ENCODE peak calls at places on chromosomes 7 and 10, in nine cellular contexts. One of them, this sample, is unnamed.

GRCh38 chr10:15348579-15348978 is 22.5 kb downstream of the FAM171A1 start:
- DNase-seq in AG10803: peak
- DNase-seq in astrocyte of the spinal cord: no peak
- DNase-seq in ovary: peak
- DNase-seq in dorsolateral prefrontal cortex: no peak
- DNase-seq in HFFc6: no peak
- DNase-seq in BE2C: no peak
- DNase-seq in H9: no peak
- DNase-seq in endothelial cell: no peak
- DNase-seq in this sample: no peak

GRCh38 chr10:88999629-89000028 is 9.0 kb downstream of the FAS start:
- DNase-seq in AG10803: peak
- DNase-seq in astrocyte of the spinal cord: no peak
- DNase-seq in ovary: no peak
- DNase-seq in dorsolateral prefrontal cortex: no peak
- DNase-seq in HFFc6: no peak
- DNase-seq in BE2C: no peak
- DNase-seq in H9: no peak
- DNase-seq in endothelial cell: no peak
- DNase-seq in this sample: no peak

GRCh38 chr7:6516387-6516983 is 34.8 kb downstream of the GRID2IP start:
- DNase-seq in AG10803: peak
- DNase-seq in astrocyte of the spinal cord: peak
- DNase-seq in ovary: peak
- DNase-seq in dorsolateral prefrontal cortex: peak
- DNase-seq in HFFc6: peak
- DNase-seq in BE2C: peak
- DNase-seq in H9: peak
- DNase-seq in endothelial cell: peak
- DNase-seq in this sample: peak

GRCh38 chr10:44628921-44629320 is 244.0 kb upstream of the CXCL12 start:
- DNase-seq in AG10803: peak
- DNase-seq in astrocyte of the spinal cord: peak
- DNase-seq in ovary: no peak
- DNase-seq in dorsolateral prefrontal cortex: no peak
- DNase-seq in HFFc6: peak
- DNase-seq in BE2C: no peak
- DNase-seq in H9: no peak
- DNase-seq in endothelial cell: no peak
- DNase-seq in this sample: no peak

GRCh38 chr7:139899328-139900020 is 70.4 kb downstream of the TBXAS1 start:
- DNase-seq in AG10803: no peak
- DNase-seq in astrocyte of the spinal cord: no peak
- DNase-seq in ovary: no peak
- DNase-seq in dorsolateral prefrontal cortex: no peak
- DNase-seq in HFFc6: no peak
- DNase-seq in BE2C: no peak
- DNase-seq in H9: no peak
- DNase-seq in endothelial cell: no peak
- DNase-seq in this sample: no peak

GRCh38 chr7:2698581-2699288 is 10.7 kb downstream of the AMZ1 start:
- DNase-seq in AG10803: no peak
- DNase-seq in astrocyte of the spinal cord: no peak
- DNase-seq in ovary: no peak
- DNase-seq in dorsolateral prefrontal cortex: no peak
- DNase-seq in HFFc6: no peak
- DNase-seq in BE2C: no peak
- DNase-seq in H9: no peak
- DNase-seq in endothelial cell: no peak
- DNase-seq in this sample: no peak

GRCh38 chr10:44372181-44372580 is 12.7 kb downstream of the CXCL12 start:
- DNase-seq in AG10803: no peak
- DNase-seq in astrocyte of the spinal cord: no peak
- DNase-seq in ovary: no peak
- DNase-seq in dorsolateral prefrontal cortex: no peak
- DNase-seq in HFFc6: no peak
- DNase-seq in BE2C: no peak
- DNase-seq in H9: no peak
- DNase-seq in endothelial cell: no peak
- DNase-seq in this sample: no peak

GRCh38 chr10:53223846-53224245 is 451.3 kb upstream of the MBL2 start:
- DNase-seq in AG10803: no peak
- DNase-seq in astrocyte of the spinal cord: no peak
- DNase-seq in ovary: no peak
- DNase-seq in dorsolateral prefrontal cortex: no peak
- DNase-seq in HFFc6: no peak
- DNase-seq in BE2C: no peak
- DNase-seq in H9: peak
- DNase-seq in endothelial cell: no peak
- DNase-seq in this sample: peak

GRCh38 chr7:42671627-42672026 is 240.2 kb downstream of the C7orf25 start:
- DNase-seq in AG10803: peak
- DNase-seq in astrocyte of the spinal cord: peak
- DNase-seq in ovary: no peak
- DNase-seq in dorsolateral prefrontal cortex: no peak
- DNase-seq in HFFc6: no peak
- DNase-seq in BE2C: no peak
- DNase-seq in H9: no peak
- DNase-seq in endothelial cell: no peak
- DNase-seq in this sample: no peak

GRCh38 chr10:3662775-3663174 is 122.2 kb downstream of the KLF6 start:
- DNase-seq in AG10803: no peak
- DNase-seq in astrocyte of the spinal cord: no peak
- DNase-seq in ovary: no peak
- DNase-seq in dorsolateral prefrontal cortex: no peak
- DNase-seq in HFFc6: no peak
- DNase-seq in BE2C: no peak
- DNase-seq in H9: no peak
- DNase-seq in endothelial cell: no peak
- DNase-seq in this sample: no peak

GRCh38 chr7:91468231-91468630 is 204.0 kb downstream of the FZD1 start:
- DNase-seq in AG10803: no peak
- DNase-seq in astrocyte of the spinal cord: no peak
- DNase-seq in ovary: no peak
- DNase-seq in dorsolateral prefrontal cortex: no peak
- DNase-seq in HFFc6: no peak
- DNase-seq in BE2C: no peak
- DNase-seq in H9: no peak
- DNase-seq in endothelial cell: no peak
- DNase-seq in this sample: no peak

GRCh38 chr10:72079356-72079755 is 9.0 kb downstream of the SPOCK2 start:
- DNase-seq in AG10803: no peak
- DNase-seq in astrocyte of the spinal cord: no peak
- DNase-seq in ovary: no peak
- DNase-seq in dorsolateral prefrontal cortex: peak
- DNase-seq in HFFc6: no peak
- DNase-seq in BE2C: no peak
- DNase-seq in H9: no peak
- DNase-seq in endothelial cell: no peak
- DNase-seq in this sample: peak

GRCh38 chr7:151245360-151246160 is 2.9 kb downstream of the SMARCD3 start:
- DNase-seq in AG10803: no peak
- DNase-seq in astrocyte of the spinal cord: no peak
- DNase-seq in ovary: peak
- DNase-seq in dorsolateral prefrontal cortex: peak
- DNase-seq in HFFc6: no peak
- DNase-seq in BE2C: peak
- DNase-seq in H9: peak
- DNase-seq in endothelial cell: peak
- DNase-seq in this sample: peak

GRCh38 chr10:96369890-96370574 is 11.2 kb upstream of the OPALIN start:
- DNase-seq in AG10803: no peak
- DNase-seq in astrocyte of the spinal cord: no peak
- DNase-seq in ovary: no peak
- DNase-seq in dorsolateral prefrontal cortex: no peak
- DNase-seq in HFFc6: no peak
- DNase-seq in BE2C: no peak
- DNase-seq in H9: no peak
- DNase-seq in endothelial cell: no peak
- DNase-seq in this sample: no peak

GRCh38 chr10:78944658-78945333 is 124.0 kb upstream of the ZMIZ1 start:
- DNase-seq in AG10803: peak
- DNase-seq in astrocyte of the spinal cord: peak
- DNase-seq in ovary: peak
- DNase-seq in dorsolateral prefrontal cortex: no peak
- DNase-seq in HFFc6: peak
- DNase-seq in BE2C: no peak
- DNase-seq in H9: no peak
- DNase-seq in endothelial cell: no peak
- DNase-seq in this sample: no peak

GRCh38 chr10:79266092-79266491 is 81.2 kb upstream of the PPIF start:
- DNase-seq in AG10803: peak
- DNase-seq in astrocyte of the spinal cord: peak
- DNase-seq in ovary: no peak
- DNase-seq in dorsolateral prefrontal cortex: no peak
- DNase-seq in HFFc6: no peak
- DNase-seq in BE2C: no peak
- DNase-seq in H9: no peak
- DNase-seq in endothelial cell: no peak
- DNase-seq in this sample: no peak

GRCh38 chr10:29446327-29446726 is 157.5 kb downstream of the LYZL1 start:
- DNase-seq in AG10803: peak
- DNase-seq in astrocyte of the spinal cord: peak
- DNase-seq in ovary: no peak
- DNase-seq in dorsolateral prefrontal cortex: no peak
- DNase-seq in HFFc6: no peak
- DNase-seq in BE2C: no peak
- DNase-seq in H9: no peak
- DNase-seq in endothelial cell: no peak
- DNase-seq in this sample: no peak

GRCh38 chr7:5780801-5781496 is 514 bp downstream of the RNF216 start:
- DNase-seq in AG10803: peak
- DNase-seq in astrocyte of the spinal cord: peak
- DNase-seq in ovary: peak
- DNase-seq in dorsolateral prefrontal cortex: peak
- DNase-seq in HFFc6: peak
- DNase-seq in BE2C: peak
- DNase-seq in H9: peak
- DNase-seq in endothelial cell: peak
- DNase-seq in this sample: peak

GRCh38 chr10:111837985-111838384 is 345.6 kb downstream of the GPAM start:
- DNase-seq in AG10803: no peak
- DNase-seq in astrocyte of the spinal cord: no peak
- DNase-seq in ovary: no peak
- DNase-seq in dorsolateral prefrontal cortex: no peak
- DNase-seq in HFFc6: no peak
- DNase-seq in BE2C: no peak
- DNase-seq in H9: no peak
- DNase-seq in endothelial cell: no peak
- DNase-seq in this sample: no peak

GRCh38 chr10:108048898-108049297 is 884.4 kb upstream of the SORCS1 start:
- DNase-seq in AG10803: no peak
- DNase-seq in astrocyte of the spinal cord: no peak
- DNase-seq in ovary: no peak
- DNase-seq in dorsolateral prefrontal cortex: no peak
- DNase-seq in HFFc6: no peak
- DNase-seq in BE2C: no peak
- DNase-seq in H9: no peak
- DNase-seq in endothelial cell: no peak
- DNase-seq in this sample: no peak
- TF ChIP-seq CTCF in AG10803: no peak
- TF ChIP-seq CTCF in astrocyte of the spinal cord: no peak
- TF ChIP-seq CTCF in ovary: no peak
- TF ChIP-seq CTCF in dorsolateral prefrontal cortex: no peak
- TF ChIP-seq CTCF in HFFc6: no peak
- TF ChIP-seq CTCF in BE2C: no peak
- TF ChIP-seq CTCF in H9: no peak
- TF ChIP-seq CTCF in endothelial cell: no peak
- TF ChIP-seq CTCF in this sample: no peak

GRCh38 chr10:81081887-81082620 is 544.4 kb downstream of the SH2D4B start:
- DNase-seq in AG10803: no peak
- DNase-seq in astrocyte of the spinal cord: no peak
- DNase-seq in ovary: no peak
- DNase-seq in dorsolateral prefrontal cortex: no peak
- DNase-seq in HFFc6: no peak
- DNase-seq in BE2C: no peak
- DNase-seq in H9: peak
- DNase-seq in endothelial cell: no peak
- DNase-seq in this sample: no peak
- TF ChIP-seq CTCF in AG10803: no peak
- TF ChIP-seq CTCF in astrocyte of the spinal cord: no peak
- TF ChIP-seq CTCF in ovary: no peak
- TF ChIP-seq CTCF in dorsolateral prefrontal cortex: no peak
- TF ChIP-seq CTCF in HFFc6: no peak
- TF ChIP-seq CTCF in BE2C: peak
- TF ChIP-seq CTCF in H9: peak
- TF ChIP-seq CTCF in endothelial cell: no peak
- TF ChIP-seq CTCF in this sample: peak

DNA sequence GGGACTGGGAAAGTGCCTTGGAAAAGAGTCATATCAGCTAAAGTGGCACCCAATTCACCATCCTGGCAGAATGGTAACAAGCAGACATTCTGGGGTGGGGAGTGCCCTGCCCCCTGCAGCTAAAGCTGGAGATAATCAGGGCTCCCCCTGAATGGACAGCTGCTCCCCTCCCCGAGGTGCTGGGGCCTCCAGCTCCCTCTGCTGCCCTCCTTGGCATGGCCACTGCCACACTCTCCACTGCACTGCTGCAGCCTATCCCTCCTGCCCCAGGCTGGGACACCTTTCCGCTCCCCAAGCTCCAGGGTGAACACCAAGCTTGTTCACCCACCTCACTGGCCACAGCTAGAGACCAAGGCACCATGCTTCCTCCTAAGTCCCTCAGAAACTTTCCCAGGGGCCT is 9.8 kb upstream of the PARD3 start:
- DNase-seq in AG10803: no peak
- DNase-seq in astrocyte of the spinal cord: no peak
- DNase-seq in ovary: no peak
- DNase-seq in dorsolateral prefrontal cortex: no peak
- DNase-seq in HFFc6: no peak
- DNase-seq in BE2C: no peak
- DNase-seq in H9: peak
- DNase-seq in endothelial cell: peak
- DNase-seq in this sample: peak
- TF ChIP-seq CTCF in AG10803: no peak
- TF ChIP-seq CTCF in astrocyte of the spinal cord: peak
- TF ChIP-seq CTCF in ovary: no peak
- TF ChIP-seq CTCF in dorsolateral prefrontal cortex: no peak
- TF ChIP-seq CTCF in HFFc6: peak
- TF ChIP-seq CTCF in BE2C: no peak
- TF ChIP-seq CTCF in H9: no peak
- TF ChIP-seq CTCF in endothelial cell: no peak
- TF ChIP-seq CTCF in this sample: no peak

GRCh38 chr10:84660340-84661159 is 332.2 kb downstream of the CCSER2 start:
- DNase-seq in AG10803: no peak
- DNase-seq in astrocyte of the spinal cord: no peak
- DNase-seq in ovary: no peak
- DNase-seq in dorsolateral prefrontal cortex: no peak
- DNase-seq in HFFc6: no peak
- DNase-seq in BE2C: no peak
- DNase-seq in H9: no peak
- DNase-seq in endothelial cell: no peak
- DNase-seq in this sample: no peak

GRCh38 chr10:84668186-84668763 is 339.9 kb downstream of the CCSER2 start:
- DNase-seq in AG10803: no peak
- DNase-seq in astrocyte of the spinal cord: no peak
- DNase-seq in ovary: no peak
- DNase-seq in dorsolateral prefrontal cortex: no peak
- DNase-seq in HFFc6: no peak
- DNase-seq in BE2C: no peak
- DNase-seq in H9: no peak
- DNase-seq in endothelial cell: no peak
- DNase-seq in this sample: no peak

GRCh38 chr10:84665211-84665610 is 336.8 kb downstream of the CCSER2 start:
- DNase-seq in AG10803: no peak
- DNase-seq in astrocyte of the spinal cord: no peak
- DNase-seq in ovary: no peak
- DNase-seq in dorsolateral prefrontal cortex: no peak
- DNase-seq in HFFc6: no peak
- DNase-seq in BE2C: no peak
- DNase-seq in H9: no peak
- DNase-seq in endothelial cell: no peak
- DNase-seq in this sample: no peak

GRCh38 chr10:84665883-84666463 is 337.6 kb downstream of the CCSER2 start:
- DNase-seq in AG10803: no peak
- DNase-seq in astrocyte of the spinal cord: no peak
- DNase-seq in ovary: no peak
- DNase-seq in dorsolateral prefrontal cortex: no peak
- DNase-seq in HFFc6: no peak
- DNase-seq in BE2C: peak
- DNase-seq in H9: peak
- DNase-seq in endothelial cell: peak
- DNase-seq in this sample: peak
- TF ChIP-seq CTCF in AG10803: no peak
- TF ChIP-seq CTCF in astrocyte of the spinal cord: no peak
- TF ChIP-seq CTCF in ovary: no peak
- TF ChIP-seq CTCF in dorsolateral prefrontal cortex: no peak
- TF ChIP-seq CTCF in HFFc6: peak
- TF ChIP-seq CTCF in BE2C: peak
- TF ChIP-seq CTCF in H9: peak
- TF ChIP-seq CTCF in endothelial cell: peak
- TF ChIP-seq CTCF in this sample: peak